ENCODE peak calls at places on chromosomes 4 and X, in six cellular contexts. One of them, this sample, is unnamed.
A peak's percentile ranks its signal among the peaks of the same experiment; 100 is the strongest.

GRCh38 chr4:40316333-40316781 is 18.8 kb upstream of the CHRNA9 start:
- DNase-seq in effector CD4-positive, alpha-beta T cell: peak; percentile 40
- DNase-seq in activated CD4-positive, alpha-beta T cell treated with anti-CD3 and anti-CD28 coated beads, Interleukin-2, amount 10 ng/mL, durations not matched to agents 7 days and 5 days: peak; percentile 65
- DNase-seq in nephron progenitor cell: no peak
- DNase-seq in T-cell: no peak
- DNase-seq in DMS53: no peak
- DNase-seq in this sample: peak; percentile 37

GRCh38 chr4:124483043-124483906 is 229.3 kb downstream of the ANKRD50 start:
- DNase-seq in nephron progenitor cell: no peak
- DNase-seq in DMS53: peak; percentile 45
- DNase-seq in activated CD4-positive, alpha-beta T cell treated with anti-CD3 and anti-CD28 coated beads, Interleukin-2, amount 10 ng/mL, durations not matched to agents 7 days and 5 days: no peak
- DNase-seq in effector CD4-positive, alpha-beta T cell: no peak
- DNase-seq in T-cell: no peak
- DNase-seq in this sample: no peak

GRCh38 chr4:76699911-76700310 is 198.0 kb downstream of the SOWAHB start:
- DNase-seq in effector CD4-positive, alpha-beta T cell: no peak
- DNase-seq in DMS53: no peak
- DNase-seq in T-cell: no peak
- DNase-seq in activated CD4-positive, alpha-beta T cell treated with anti-CD3 and anti-CD28 coated beads, Interleukin-2, amount 10 ng/mL, durations not matched to agents 7 days and 5 days: no peak
- DNase-seq in nephron progenitor cell: no peak
- DNase-seq in this sample: no peak

GRCh38 chr4:173410106-173410505 is 11.2 kb upstream of the SCRG1 start:
- DNase-seq in T-cell: no peak
- DNase-seq in DMS53: no peak
- DNase-seq in nephron progenitor cell: no peak
- DNase-seq in effector CD4-positive, alpha-beta T cell: no peak
- DNase-seq in activated CD4-positive, alpha-beta T cell treated with anti-CD3 and anti-CD28 coated beads, Interleukin-2, amount 10 ng/mL, durations not matched to agents 7 days and 5 days: no peak
- DNase-seq in this sample: no peak

GRCh38 chrX:41734530-41734929 is 10.5 kb downstream of the GPR82 start:
- DNase-seq in DMS53: peak; percentile 37
- DNase-seq in nephron progenitor cell: no peak
- DNase-seq in activated CD4-positive, alpha-beta T cell treated with anti-CD3 and anti-CD28 coated beads, Interleukin-2, amount 10 ng/mL, durations not matched to agents 7 days and 5 days: peak; percentile 7
- DNase-seq in T-cell: no peak
- DNase-seq in effector CD4-positive, alpha-beta T cell: no peak
- DNase-seq in this sample: no peak

GRCh38 chrX:45232139-45232538 is 31.5 kb upstream of the DIPK2B start:
- DNase-seq in DMS53: no peak
- DNase-seq in nephron progenitor cell: no peak
- DNase-seq in activated CD4-positive, alpha-beta T cell treated with anti-CD3 and anti-CD28 coated beads, Interleukin-2, amount 10 ng/mL, durations not matched to agents 7 days and 5 days: peak; percentile 10
- DNase-seq in T-cell: peak; percentile 1
- DNase-seq in effector CD4-positive, alpha-beta T cell: no peak
- DNase-seq in this sample: no peak

GRCh38 chrX:6468716-6469115 is 66.2 kb downstream of the VCX3A start:
- DNase-seq in activated CD4-positive, alpha-beta T cell treated with anti-CD3 and anti-CD28 coated beads, Interleukin-2, amount 10 ng/mL, durations not matched to agents 7 days and 5 days: no peak
- DNase-seq in nephron progenitor cell: no peak
- DNase-seq in DMS53: peak; percentile 17
- DNase-seq in effector CD4-positive, alpha-beta T cell: no peak
- DNase-seq in T-cell: no peak
- DNase-seq in this sample: no peak

GRCh38 chr4:156291317-156291716 is 337.7 kb upstream of the CTSO start:
- DNase-seq in DMS53: no peak
- DNase-seq in effector CD4-positive, alpha-beta T cell: no peak
- DNase-seq in T-cell: no peak
- DNase-seq in activated CD4-positive, alpha-beta T cell treated with anti-CD3 and anti-CD28 coated beads, Interleukin-2, amount 10 ng/mL, durations not matched to agents 7 days and 5 days: no peak
- DNase-seq in nephron progenitor cell: no peak
- DNase-seq in this sample: no peak

GRCh38 chr4:182877326-182877883 is 39.8 kb downstream of the DCTD start:
- DNase-seq in activated CD4-positive, alpha-beta T cell treated with anti-CD3 and anti-CD28 coated beads, Interleukin-2, amount 10 ng/mL, durations not matched to agents 7 days and 5 days: no peak
- DNase-seq in T-cell: no peak
- DNase-seq in nephron progenitor cell: no peak
- DNase-seq in DMS53: no peak
- DNase-seq in effector CD4-positive, alpha-beta T cell: no peak
- DNase-seq in this sample: no peak

GRCh38 chr4:137641554-137641953 is 109.3 kb upstream of the PCDH18 start:
- DNase-seq in effector CD4-positive, alpha-beta T cell: no peak
- DNase-seq in activated CD4-positive, alpha-beta T cell treated with anti-CD3 and anti-CD28 coated beads, Interleukin-2, amount 10 ng/mL, durations not matched to agents 7 days and 5 days: no peak
- DNase-seq in nephron progenitor cell: no peak
- DNase-seq in T-cell: no peak
- DNase-seq in DMS53: no peak
- DNase-seq in this sample: no peak

GRCh38 chr4:112881842-112882241 is 167.6 kb upstream of the ANK2 start:
- DNase-seq in nephron progenitor cell: no peak
- DNase-seq in DMS53: no peak
- DNase-seq in activated CD4-positive, alpha-beta T cell treated with anti-CD3 and anti-CD28 coated beads, Interleukin-2, amount 10 ng/mL, durations not matched to agents 7 days and 5 days: no peak
- DNase-seq in T-cell: no peak
- DNase-seq in effector CD4-positive, alpha-beta T cell: no peak
- DNase-seq in this sample: no peak

GRCh38 chr4:123977623-123978022 is 581.0 kb downstream of the SPRY1 start:
- DNase-seq in T-cell: no peak
- DNase-seq in activated CD4-positive, alpha-beta T cell treated with anti-CD3 and anti-CD28 coated beads, Interleukin-2, amount 10 ng/mL, durations not matched to agents 7 days and 5 days: no peak
- DNase-seq in effector CD4-positive, alpha-beta T cell: no peak
- DNase-seq in DMS53: peak; percentile 31
- DNase-seq in nephron progenitor cell: no peak
- DNase-seq in this sample: no peak

GRCh38 chrX:111847491-111847890 is 28.5 kb upstream of the TRPC5OS start:
- DNase-seq in DMS53: no peak
- DNase-seq in nephron progenitor cell: no peak
- DNase-seq in effector CD4-positive, alpha-beta T cell: no peak
- DNase-seq in T-cell: no peak
- DNase-seq in activated CD4-positive, alpha-beta T cell treated with anti-CD3 and anti-CD28 coated beads, Interleukin-2, amount 10 ng/mL, durations not matched to agents 7 days and 5 days: no peak
- DNase-seq in this sample: no peak

GRCh38 chrX:69145281-69145680 is 20.0 kb downstream of the PJA1 start:
- DNase-seq in nephron progenitor cell: no peak
- DNase-seq in activated CD4-positive, alpha-beta T cell treated with anti-CD3 and anti-CD28 coated beads, Interleukin-2, amount 10 ng/mL, durations not matched to agents 7 days and 5 days: no peak
- DNase-seq in T-cell: no peak
- DNase-seq in effector CD4-positive, alpha-beta T cell: no peak
- DNase-seq in DMS53: no peak
- DNase-seq in this sample: no peak

GRCh38 chr4:16764622-16765021 is 133.8 kb downstream of the LDB2 start:
- DNase-seq in activated CD4-positive, alpha-beta T cell treated with anti-CD3 and anti-CD28 coated beads, Interleukin-2, amount 10 ng/mL, durations not matched to agents 7 days and 5 days: no peak
- DNase-seq in T-cell: no peak
- DNase-seq in DMS53: peak; percentile 35
- DNase-seq in effector CD4-positive, alpha-beta T cell: no peak
- DNase-seq in nephron progenitor cell: no peak
- DNase-seq in this sample: no peak

GRCh38 chr4:173807347-173807746 is 277.3 kb upstream of the HAND2 start:
- DNase-seq in DMS53: no peak
- DNase-seq in effector CD4-positive, alpha-beta T cell: no peak
- DNase-seq in T-cell: no peak
- DNase-seq in nephron progenitor cell: no peak
- DNase-seq in activated CD4-positive, alpha-beta T cell treated with anti-CD3 and anti-CD28 coated beads, Interleukin-2, amount 10 ng/mL, durations not matched to agents 7 days and 5 days: no peak
- DNase-seq in this sample: no peak

GRCh38 chr4:6767725-6768538 is 14.6 kb upstream of the KIAA0232 start:
- DNase-seq in T-cell: no peak
- DNase-seq in activated CD4-positive, alpha-beta T cell treated with anti-CD3 and anti-CD28 coated beads, Interleukin-2, amount 10 ng/mL, durations not matched to agents 7 days and 5 days: no peak
- DNase-seq in nephron progenitor cell: no peak
- DNase-seq in effector CD4-positive, alpha-beta T cell: no peak
- DNase-seq in DMS53: no peak
- DNase-seq in this sample: no peak

GRCh38 chrX:11890843-11891514 is 132.9 kb downstream of the MSL3 start:
- DNase-seq in activated CD4-positive, alpha-beta T cell treated with anti-CD3 and anti-CD28 coated beads, Interleukin-2, amount 10 ng/mL, durations not matched to agents 7 days and 5 days: no peak
- DNase-seq in DMS53: no peak
- DNase-seq in nephron progenitor cell: no peak
- DNase-seq in effector CD4-positive, alpha-beta T cell: no peak
- DNase-seq in T-cell: no peak
- DNase-seq in this sample: no peak

GRCh38 chr4:157808796-157809408 is 363.9 kb downstream of the GASK1B start:
- DNase-seq in DMS53: no peak
- DNase-seq in nephron progenitor cell: no peak
- DNase-seq in T-cell: no peak
- DNase-seq in effector CD4-positive, alpha-beta T cell: no peak
- DNase-seq in activated CD4-positive, alpha-beta T cell treated with anti-CD3 and anti-CD28 coated beads, Interleukin-2, amount 10 ng/mL, durations not matched to agents 7 days and 5 days: no peak
- DNase-seq in this sample: no peak

GRCh38 chrX:129957241-129958099 is 25.0 kb upstream of the BCORL1 start:
- DNase-seq in T-cell: no peak
- DNase-seq in DMS53: peak; percentile 94
- DNase-seq in effector CD4-positive, alpha-beta T cell: no peak
- DNase-seq in nephron progenitor cell: peak; percentile 68
- DNase-seq in activated CD4-positive, alpha-beta T cell treated with anti-CD3 and anti-CD28 coated beads, Interleukin-2, amount 10 ng/mL, durations not matched to agents 7 days and 5 days: peak; percentile 31
- DNase-seq in this sample: no peak

GRCh38 chr4:48831532-48832015 is 686 bp downstream of the OCIAD1 start:
- DNase-seq in T-cell: no peak
- DNase-seq in DMS53: peak; percentile 62
- DNase-seq in activated CD4-positive, alpha-beta T cell treated with anti-CD3 and anti-CD28 coated beads, Interleukin-2, amount 10 ng/mL, durations not matched to agents 7 days and 5 days: no peak
- DNase-seq in effector CD4-positive, alpha-beta T cell: no peak
- DNase-seq in nephron progenitor cell: no peak
- DNase-seq in this sample: no peak

GRCh38 chrX:6021316-6022091 is 207.2 kb downstream of the NLGN4X start:
- DNase-seq in activated CD4-positive, alpha-beta T cell treated with anti-CD3 and anti-CD28 coated beads, Interleukin-2, amount 10 ng/mL, durations not matched to agents 7 days and 5 days: peak; percentile 25
- DNase-seq in effector CD4-positive, alpha-beta T cell: no peak
- DNase-seq in DMS53: peak; percentile 31
- DNase-seq in nephron progenitor cell: peak; percentile 67
- DNase-seq in T-cell: no peak
- DNase-seq in this sample: no peak

GRCh38 chrX:41478397-41478911 is 31.3 kb downstream of the NYX start:
- DNase-seq in activated CD4-positive, alpha-beta T cell treated with anti-CD3 and anti-CD28 coated beads, Interleukin-2, amount 10 ng/mL, durations not matched to agents 7 days and 5 days: no peak
- DNase-seq in T-cell: no peak
- DNase-seq in effector CD4-positive, alpha-beta T cell: no peak
- DNase-seq in DMS53: peak; percentile 6
- DNase-seq in nephron progenitor cell: no peak
- DNase-seq in this sample: no peak

GRCh38 chrX:113274801-113275200 is 434.2 kb upstream of the AMOT start:
- DNase-seq in T-cell: no peak
- DNase-seq in activated CD4-positive, alpha-beta T cell treated with anti-CD3 and anti-CD28 coated beads, Interleukin-2, amount 10 ng/mL, durations not matched to agents 7 days and 5 days: no peak
- DNase-seq in DMS53: no peak
- DNase-seq in effector CD4-positive, alpha-beta T cell: no peak
- DNase-seq in nephron progenitor cell: no peak
- DNase-seq in this sample: no peak

GRCh38 chr4:75895744-75896314 is 6.4 kb downstream of the PPEF2 start:
- DNase-seq in DMS53: peak; percentile 61
- DNase-seq in nephron progenitor cell: no peak
- DNase-seq in T-cell: no peak
- DNase-seq in effector CD4-positive, alpha-beta T cell: no peak
- DNase-seq in activated CD4-positive, alpha-beta T cell treated with anti-CD3 and anti-CD28 coated beads, Interleukin-2, amount 10 ng/mL, durations not matched to agents 7 days and 5 days: peak; percentile 20
- DNase-seq in this sample: no peak

GRCh38 chr4:30722916-30723270 is 2.7 kb downstream of the PCDH7 start:
- DNase-seq in activated CD4-positive, alpha-beta T cell treated with anti-CD3 and anti-CD28 coated beads, Interleukin-2, amount 10 ng/mL, durations not matched to agents 7 days and 5 days: no peak
- DNase-seq in nephron progenitor cell: peak; percentile 20
- DNase-seq in DMS53: no peak
- DNase-seq in effector CD4-positive, alpha-beta T cell: no peak
- DNase-seq in T-cell: no peak
- DNase-seq in this sample: no peak

GRCh38 chrX:10617964-10618342 is 2.4 kb downstream of the MID1 start:
- DNase-seq in effector CD4-positive, alpha-beta T cell: no peak
- DNase-seq in T-cell: no peak
- DNase-seq in nephron progenitor cell: peak; percentile 18
- DNase-seq in activated CD4-positive, alpha-beta T cell treated with anti-CD3 and anti-CD28 coated beads, Interleukin-2, amount 10 ng/mL, durations not matched to agents 7 days and 5 days: no peak
- DNase-seq in DMS53: peak; percentile 57
- DNase-seq in this sample: no peak

GRCh38 chrX:154412468-154412867 is 1.1 kb downstream of the TAFAZZIN start:
- DNase-seq in nephron progenitor cell: no peak
- DNase-seq in effector CD4-positive, alpha-beta T cell: no peak
- DNase-seq in activated CD4-positive, alpha-beta T cell treated with anti-CD3 and anti-CD28 coated beads, Interleukin-2, amount 10 ng/mL, durations not matched to agents 7 days and 5 days: peak; percentile 57
- DNase-seq in T-cell: peak; percentile 16
- DNase-seq in DMS53: no peak
- DNase-seq in this sample: no peak

GRCh38 chr4:128649575-128650205 is 159.8 kb upstream of the JADE1 start:
- DNase-seq in nephron progenitor cell: no peak
- DNase-seq in effector CD4-positive, alpha-beta T cell: no peak
- DNase-seq in T-cell: no peak
- DNase-seq in DMS53: no peak
- DNase-seq in activated CD4-positive, alpha-beta T cell treated with anti-CD3 and anti-CD28 coated beads, Interleukin-2, amount 10 ng/mL, durations not matched to agents 7 days and 5 days: no peak
- DNase-seq in this sample: no peak

GRCh38 chrX:97672608-97673007 is 788.9 kb downstream of the RPA4 start:
- DNase-seq in activated CD4-positive, alpha-beta T cell treated with anti-CD3 and anti-CD28 coated beads, Interleukin-2, amount 10 ng/mL, durations not matched to agents 7 days and 5 days: no peak
- DNase-seq in DMS53: peak; percentile 50
- DNase-seq in effector CD4-positive, alpha-beta T cell: no peak
- DNase-seq in T-cell: no peak
- DNase-seq in nephron progenitor cell: no peak
- DNase-seq in this sample: no peak

GRCh38 chr4:151035321-151035720 is 20.2 kb upstream of the LRBA start:
- DNase-seq in DMS53: peak; percentile 97
- DNase-seq in activated CD4-positive, alpha-beta T cell treated with anti-CD3 and anti-CD28 coated beads, Interleukin-2, amount 10 ng/mL, durations not matched to agents 7 days and 5 days: no peak
- DNase-seq in T-cell: no peak
- DNase-seq in effector CD4-positive, alpha-beta T cell: no peak
- DNase-seq in nephron progenitor cell: no peak
- DNase-seq in this sample: no peak

GRCh38 chr4:105594094-105595010 is 41.9 kb downstream of the ARHGEF38 start:
- DNase-seq in effector CD4-positive, alpha-beta T cell: no peak
- DNase-seq in T-cell: no peak
- DNase-seq in activated CD4-positive, alpha-beta T cell treated with anti-CD3 and anti-CD28 coated beads, Interleukin-2, amount 10 ng/mL, durations not matched to agents 7 days and 5 days: no peak
- DNase-seq in DMS53: peak; percentile 70
- DNase-seq in nephron progenitor cell: no peak
- DNase-seq in this sample: no peak

GRCh38 chr4:1910643-1911042 is 39.5 kb downstream of the NSD2 start:
- DNase-seq in T-cell: no peak
- DNase-seq in nephron progenitor cell: peak; percentile 50
- DNase-seq in DMS53: peak; percentile 68
- DNase-seq in activated CD4-positive, alpha-beta T cell treated with anti-CD3 and anti-CD28 coated beads, Interleukin-2, amount 10 ng/mL, durations not matched to agents 7 days and 5 days: peak; percentile 38
- DNase-seq in effector CD4-positive, alpha-beta T cell: no peak
- DNase-seq in this sample: no peak

GRCh38 chr4:2831611-2832308 is 11.9 kb upstream of the ADD1 start:
- DNase-seq in effector CD4-positive, alpha-beta T cell: no peak
- DNase-seq in T-cell: no peak
- DNase-seq in activated CD4-positive, alpha-beta T cell treated with anti-CD3 and anti-CD28 coated beads, Interleukin-2, amount 10 ng/mL, durations not matched to agents 7 days and 5 days: no peak
- DNase-seq in DMS53: no peak
- DNase-seq in nephron progenitor cell: no peak
- DNase-seq in this sample: no peak

This sample was measured in T follicular helper cell.